ENCODE peak calls at places on chromosomes 4 and X, in eight cellular contexts. M is Daoy, Q is HFF-Myc, V is mesenteric fat pad, C is T-helper 17 cell, Z is gastrocnemius medialis, I is Calu3, L is foreskin fibroblast. R is an unnamed sample.

GRCh38 chr4:98771959-98772619 is 113.7 kb upstream of the TSPAN5 start:
- DNase-seq in L (no peak), Q (no peak), V (no peak), Z (no peak), M (no peak), C (no peak), I (no peak), R (no peak)

GRCh38 chrX:118373538-118373937 is 27.6 kb downstream of the WDR44 start:
- DNase-seq in L (no peak), V (no peak), I (no peak), M (no peak), C (no peak), Q (no peak), Z (no peak), R (no peak)

GRCh38 chr4:6191448-6192130 is 8.8 kb downstream of the JAKMIP1 start:
- DNase-seq in L (no peak), C (no peak), I (no peak), Q (no peak), M (no peak), Z (no peak), V (no peak), R (no peak)

GRCh38 chrX:112527903-112528302 is 151.8 kb downstream of the LHFPL1 start:
- DNase-seq in C (no peak), Q (no peak), V (no peak), I (no peak), L (no peak), M (no peak), Z (no peak), R (no peak)

GRCh38 chrX:153649178-153649914 is 2.3 kb downstream of the DUSP9 start:
- DNase-seq in Z (no peak), Q (no peak), L (peak), C (no peak), I (peak), M (peak), V (peak), R (no peak)

GRCh38 chrX:111868726-111869638 is 7.0 kb upstream of the TRPC5OS start:
- DNase-seq in V (no peak), Q (no peak), L (no peak), I (no peak), Z (no peak), C (no peak), M (no peak), R (no peak)

GRCh38 chrX:41259516-41259915 is 74.4 kb upstream of the DDX3X start:
- DNase-seq in V (no peak), Q (no peak), M (no peak), C (no peak), L (peak), I (no peak), Z (no peak), R (no peak)

GRCh38 chrX:151703487-151703886 is 8.2 kb downstream of the PRRG3 start:
- DNase-seq in C (no peak), V (peak), Q (no peak), Z (no peak), L (no peak), I (no peak), M (peak), R (no peak)

GRCh38 chr4:145939856-145940255 is 1.2 kb upstream of the ZNF827 start:
- DNase-seq in Z (no peak), M (no peak), Q (no peak), V (no peak), I (no peak), C (no peak), L (peak), R (no peak)

GRCh38 chrX:151825927-151826471 is 86.7 kb upstream of the MAGEA4 start:
- DNase-seq in L (peak), Z (no peak), C (no peak), I (no peak), V (no peak), M (peak), Q (peak), R (no peak)

GRCh38 chrX:6238576-6238975 is 9.9 kb upstream of the NLGN4X start:
- DNase-seq in V (no peak), C (no peak), L (peak), Z (no peak), M (no peak), I (no peak), Q (no peak), R (no peak)

GRCh38 chr4:150355858-150356455 is 226.0 kb upstream of the MAB21L2 start:
- DNase-seq in Q (no peak), C (no peak), L (no peak), I (no peak), M (no peak), V (no peak), Z (no peak), R (no peak)

GRCh38 chr4:1448589-1449420 is 42.6 kb upstream of the NKX1-1 start:
- DNase-seq in Q (no peak), V (peak), M (no peak), C (no peak), I (no peak), L (no peak), Z (no peak), R (no peak)

GRCh38 chr4:61520688-61521160 is 320.6 kb downstream of the ADGRL3 start:
- DNase-seq in Q (no peak), C (no peak), I (peak), M (peak), L (peak), Z (no peak), V (no peak), R (no peak)

GRCh38 chrX:66030505-66031317 is 9.2 kb downstream of the VSIG4 start:
- DNase-seq in V (no peak), Q (no peak), Z (no peak), L (peak), M (no peak), C (no peak), I (no peak), R (no peak)

GRCh38 chr4:38160487-38161207 is 200.4 kb downstream of the PTTG2 start:
- DNase-seq in Q (peak), V (peak), Z (peak), M (peak), I (peak), C (peak), L (peak), R (peak)

GRCh38 chr4:7650606-7651400 is 216.1 kb upstream of the PSAPL1 start:
- DNase-seq in M (peak), C (no peak), Z (no peak), V (no peak), L (no peak), I (no peak), Q (no peak), R (no peak)

GRCh38 chrX:39320165-39320564 is 518.9 kb downstream of the MID1IP1 start:
- DNase-seq in C (no peak), L (no peak), V (no peak), Z (no peak), Q (no peak), M (no peak), I (no peak), R (no peak)

GRCh38 chrX:104136241-104137019 is 20.4 kb downstream of the SLC25A53 start:
- DNase-seq in L (peak), C (peak), V (no peak), Q (peak), M (peak), Z (peak), I (peak), R (peak)

GRCh38 chr4:40523581-40523980 is 106.1 kb downstream of the RBM47 start:
- DNase-seq in M (no peak), Z (no peak), L (no peak), Q (no peak), V (no peak), C (no peak), I (no peak), R (no peak)

GRCh38 chr4:151887151-151887815 is 126.5 kb upstream of the GATB start:
- DNase-seq in Q (no peak), M (peak), Z (no peak), C (no peak), I (no peak), V (no peak), L (peak), R (no peak)

GRCh38 chr4:178137732-178138471 is 695.7 kb upstream of the AGA start:
- DNase-seq in C (no peak), L (no peak), Z (no peak), M (no peak), V (peak), Q (no peak), I (no peak), R (no peak)

GRCh38 chrX:39985551-39985950 is 112.2 kb downstream of the BCOR start:
- DNase-seq in C (no peak), M (no peak), Q (no peak), V (no peak), L (no peak), I (no peak), Z (no peak), R (no peak)

GRCh38 chr4:165493359-165493758 is 114.6 kb downstream of the CPE start:
- DNase-seq in L (peak), Z (peak), C (peak), Q (no peak), V (no peak), I (peak), M (peak), R (peak)

GRCh38 chr4:55903577-55903976 is 45.2 kb upstream of the CEP135 start:
- DNase-seq in L (no peak), V (no peak), M (no peak), Z (no peak), C (no peak), I (no peak), Q (no peak), R (no peak)

GRCh38 chr4:2458546-2459491 is 10.1 kb upstream of the RNF4 start:
- DNase-seq in I (no peak), Z (no peak), M (no peak), L (no peak), C (no peak), Q (no peak), V (no peak), R (no peak)

GRCh38 chr4:88706574-88706973 is 8.9 kb upstream of the NAP1L5 start:
- DNase-seq in L (peak), C (no peak), Q (peak), Z (peak), V (no peak), I (no peak), M (peak), R (no peak)

GRCh38 chr4:142112451-142112850 is 476.1 kb downstream of the IL15 start:
- DNase-seq in V (no peak), M (no peak), Q (no peak), I (no peak), Z (no peak), L (no peak), C (no peak), R (no peak)

GRCh38 chr4:8904666-8905065 is 33.0 kb upstream of the HMX1 start:
- DNase-seq in M (no peak), L (no peak), Q (no peak), Z (no peak), C (no peak), I (no peak), V (no peak), R (no peak)

GRCh38 chr4:10055871-10056270 is 34.6 kb upstream of the SLC2A9 start:
- DNase-seq in I (no peak), L (no peak), V (no peak), C (no peak), M (no peak), Q (no peak), Z (no peak), R (no peak)

GRCh38 chr4:75512336-75513211 is 1.6 kb downstream of the RCHY1 start:
- DNase-seq in C (no peak), M (peak), L (peak), Z (no peak), V (no peak), I (no peak), Q (no peak), R (no peak)

GRCh38 chrX:103248553-103248952 is 6.4 kb downstream of the TCEAL8 start:
- DNase-seq in Q (no peak), M (no peak), I (no peak), V (no peak), Z (no peak), L (peak), C (no peak), R (no peak)

GRCh38 chr4:185479507-185479971 is 8.0 kb upstream of the CCDC110 start:
- DNase-seq in M (no peak), I (no peak), L (no peak), V (no peak), Z (peak), Q (no peak), C (no peak), R (no peak)